ENCODE peak calls at places on chromosome 12, in nine cellular contexts. C is H9, Q is K562, W is fibroblast of lung, B is mesenchymal stem cell, A is neural progenitor cell, D is astrocyte, V is PC-3, F is endothelial cell of umbilical vein. E is an unnamed sample.
A peak's percentile ranks its signal among the peaks of the same experiment; 100 is the strongest.

GRCh38 chr12:29208060-29208459 is 59.0 kb downstream of the FAR2 start:
- DNase-seq in C (no peak), Q (no peak), W (no peak), B (no peak), A (no peak), D (no peak), V (no peak), F (no peak), E (no peak)

GRCh38 chr12:100075598-100075997 is 67.1 kb downstream of the BLTP3B start:
- DNase-seq in C (no peak), Q (no peak), W (no peak), B (no peak), A (no peak), D (no peak), V (peak; percentile 28), F (no peak), E (no peak)

GRCh38 chr12:104929926-104930325 is 28.2 kb downstream of the SLC41A2 start:
- DNase-seq in C (no peak), Q (no peak), W (no peak), B (peak; percentile 48), A (no peak), D (no peak), V (no peak), F (no peak), E (no peak)

GRCh38 chr12:6560501-6561205 is 4.8 kb upstream of the IFFO1 start:
- DNase-seq in C (no peak), Q (no peak), W (no peak), B (no peak), A (no peak), D (no peak), V (no peak), F (no peak), E (no peak)

GRCh38 chr12:124913474-124914391 is 717 bp downstream of the UBC start:
- DNase-seq in C (peak; percentile 85), Q (peak; percentile 74), W (peak; percentile 75), B (no peak), A (peak; percentile 90), D (peak; percentile 57), V (peak; percentile 89), F (peak; percentile 78), E (peak; percentile 82)

GRCh38 chr12:53499261-53500118 is at the start of gene MAP3K12:
- DNase-seq in C (peak; percentile 84), Q (peak; percentile 47), W (peak; percentile 59), B (peak; percentile 81), A (peak; percentile 89), D (peak; percentile 39), V (peak; percentile 42), F (peak; percentile 46), E (peak; percentile 74)

GRCh38 chr12:91618281-91618680 is 435.7 kb upstream of the DCN start:
- DNase-seq in C (no peak), Q (no peak), W (no peak), B (no peak), A (no peak), D (no peak), V (peak; percentile 45), F (no peak), E (no peak)

GRCh38 chr12:104859144-104859543 is 98.9 kb downstream of the SLC41A2 start:
- DNase-seq in C (no peak), Q (no peak), W (peak; percentile 93), B (peak; percentile 70), A (no peak), D (peak; percentile 93), V (peak; percentile 94), F (no peak), E (no peak)

GRCh38 chr12:27343255-27344000 is 10.8 kb downstream of the BMAL2 start:
- DNase-seq in C (no peak), Q (no peak), W (peak; percentile 97), B (peak; percentile 89), A (no peak), D (peak; percentile 97), V (peak; percentile 99), F (peak; percentile 64), E (no peak)

GRCh38 chr12:25186788-25187397 is 8.1 kb downstream of the DNAI7 start:
- DNase-seq in C (no peak), Q (no peak), W (peak; percentile 73), B (peak; percentile 14), A (no peak), D (peak; percentile 67), V (no peak), F (no peak), E (no peak)

GRCh38 chr12:81450920-81451739 is 308.0 kb downstream of the PPFIA2 start:
- DNase-seq in C (peak; percentile 77), Q (peak; percentile 15), W (peak; percentile 76), B (peak; percentile 72), A (peak; percentile 92), D (peak; percentile 64), V (peak; percentile 72), F (peak; percentile 54), E (peak; percentile 5)

GRCh38 chr12:8081228-8081920 is 700 bp upstream of the NECAP1 start:
- DNase-seq in C (no peak), Q (no peak), W (no peak), B (peak; percentile 17), A (no peak), D (no peak), V (no peak), F (no peak), E (peak; percentile 19)

GRCh38 chr12:59689776-59690175 is 93.9 kb downstream of the SLC16A7 start:
- DNase-seq in C (no peak), Q (no peak), W (peak; percentile 52), B (peak; percentile 22), A (no peak), D (peak; percentile 37), V (peak; percentile 5), F (no peak), E (no peak)

GRCh38 chr12:127926004-127926403 is 341.0 kb upstream of the TMEM132C start:
- DNase-seq in C (peak; percentile 66), Q (no peak), W (peak; percentile 46), B (peak; percentile 36), A (peak; percentile 73), D (peak; percentile 14), V (peak; percentile 54), F (no peak), E (no peak)

GRCh38 chr12:113261847-113262470 is 40.7 kb downstream of the TPCN1 start:
- DNase-seq in C (no peak), Q (no peak), W (no peak), B (peak; percentile 31), A (no peak), D (no peak), V (no peak), F (no peak), E (peak; percentile 82)

GRCh38 chr12:81300454-81300853 is 222.6 kb downstream of the ACSS3 start:
- DNase-seq in C (no peak), Q (no peak), W (peak; percentile 16), B (no peak), A (peak; percentile 9), D (peak; percentile 3), V (no peak), F (no peak), E (no peak)

GRCh38 chr12:72491399-72491798 is 219.2 kb downstream of the TRHDE start:
- DNase-seq in C (no peak), Q (no peak), W (peak; percentile 29), B (no peak), A (no peak), D (peak; percentile 12), V (no peak), F (no peak), E (no peak)

GRCh38 chr12:116161588-116161987 is 115.9 kb downstream of the MED13L start:
- DNase-seq in C (no peak), Q (no peak), W (peak; percentile 46), B (no peak), A (no peak), D (no peak), V (peak; percentile 90), F (no peak), E (no peak)

DNA sequence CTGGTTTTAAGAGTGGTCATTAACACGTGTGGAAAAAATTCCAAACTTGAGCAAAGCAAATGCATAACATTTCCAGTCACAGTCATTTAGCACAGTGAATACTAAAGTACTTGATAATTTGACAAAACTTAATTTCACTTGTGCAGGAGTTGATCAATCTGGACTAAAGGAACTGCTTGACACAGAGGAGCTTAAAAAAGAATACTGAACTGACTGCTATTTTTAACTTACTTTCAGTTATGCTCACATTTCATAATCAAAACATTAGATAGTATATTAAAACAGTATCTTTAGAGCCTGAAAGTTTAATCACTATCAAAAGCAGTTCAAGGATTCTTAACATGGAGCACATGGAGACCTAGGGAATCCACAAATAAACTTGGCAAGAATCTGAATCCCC is 7.4 kb downstream of the UBE2N start:
- DNase-seq in C (no peak), Q (no peak), W (peak; percentile 24), B (peak; percentile 26), A (no peak), D (peak; percentile 10), V (no peak), F (no peak), E (no peak)
- H3K9ac ChIP-seq in C (no peak overlapping the region), Q (no peak overlapping the region), W (no peak overlapping the region), B (peak overlapping the region; percentile 70), A (no peak overlapping the region), D (no peak overlapping the region), V (no peak overlapping the region), F (no peak overlapping the region), E (no peak overlapping the region)

GRCh38 chr12:106976668-106977067 is 10.3 kb downstream of the MTERF2 start:
- DNase-seq in C (no peak), Q (no peak), W (peak; percentile 45), B (no peak), A (no peak), D (no peak), V (no peak), F (no peak), E (no peak)
- H3K27ac ChIP-seq in C (no peak overlapping the region), Q (peak overlapping the region; percentile 65), W (no peak overlapping the region), B (peak overlapping the region; percentile 23), A (no peak overlapping the region), D (peak overlapping the region; percentile 11), V (no peak overlapping the region), F (peak overlapping the region; percentile 4), E (no peak overlapping the region)

GRCh38 chr12:57452181-57452936 is 2.7 kb upstream of the INHBE start:
- DNase-seq in C (no peak), Q (no peak), W (peak; percentile 94), B (peak; percentile 97), A (no peak), D (peak; percentile 93), V (peak; percentile 64), F (no peak), E (no peak)
- H3K9ac ChIP-seq in C (no peak overlapping the region), Q (peak overlapping the region; percentile 65), W (peak overlapping the region; percentile 36), B (peak overlapping the region; percentile 79), A (no peak overlapping the region), D (peak overlapping the region; percentile 81), V (peak overlapping the region; percentile 53), F (no peak overlapping the region), E (no peak overlapping the region)

DNA sequence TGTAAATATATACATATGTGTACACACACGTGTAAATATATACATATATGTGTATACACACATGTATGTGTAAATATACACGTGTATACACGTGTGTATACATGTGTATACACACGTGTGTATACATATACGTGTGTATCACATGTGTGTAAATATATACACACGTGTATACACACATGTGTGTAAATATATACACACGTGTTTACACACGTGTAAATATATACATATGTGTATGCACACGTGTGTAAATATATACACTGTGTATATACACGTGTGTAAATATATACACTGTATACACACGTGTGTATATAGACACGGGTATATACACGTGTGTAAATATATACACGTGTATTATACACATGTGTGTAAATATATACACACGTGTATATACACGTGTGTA is 71.7 kb downstream of the RPAP3 start:
- DNase-seq in C (no peak), Q (no peak), W (no peak), B (no peak), A (no peak), D (no peak), V (no peak), F (no peak), E (no peak)
- H3K27ac ChIP-seq in C (no peak overlapping the region), Q (no peak overlapping the region), W (no peak overlapping the region), B (no peak overlapping the region), A (no peak overlapping the region), D (no peak overlapping the region), V (no peak overlapping the region), F (no peak overlapping the region), E (no peak overlapping the region)

GRCh38 chr12:62703011-62703380 is 232.0 kb downstream of the PPM1H start:
- DNase-seq in C (no peak), Q (no peak), W (peak; percentile 85), B (no peak), A (no peak), D (peak; percentile 81), V (peak; percentile 73), F (peak; percentile 59), E (no peak)
- H3K9ac ChIP-seq in C (no peak overlapping the region), Q (no peak overlapping the region), W (peak overlapping the region; percentile 13), B (peak overlapping the region; percentile 77), A (no peak overlapping the region), D (peak overlapping the region; percentile 59), V (peak overlapping the region; percentile 51), F (no peak overlapping the region), E (no peak overlapping the region)